ENCODE peak calls at places on chromosomes 4 and X, in five cellular contexts. J, F, L, B and D are unnamed samples.
A peak's percentile ranks its signal among the peaks of the same experiment; 100 is the strongest.

GRCh38 chr4:139764686-139765085 is 99.1 kb downstream of the MGST2 start:
- DNase-seq in J (peak; percentile 27), F (no peak), L (no peak), B (no peak), D (no peak)

GRCh38 chrX:134891652-134892051 is 99.1 kb upstream of the SMIM10 start:
- DNase-seq in J (no peak), F (no peak), L (no peak), B (no peak), D (no peak)

GRCh38 chr4:168139336-168139735 is 47.0 kb downstream of the ANXA10 start:
- DNase-seq in J (no peak), F (no peak), L (no peak), B (no peak), D (no peak)

GRCh38 chrX:2697741-2698294 is 6.7 kb downstream of the CD99 start:
- DNase-seq in J (no peak), F (no peak), L (no peak), B (no peak), D (no peak)

GRCh38 chr4:181939199-181939945 is 303.8 kb upstream of the TENM3 start:
- DNase-seq in J (no peak), F (no peak), L (no peak), B (no peak), D (no peak)

GRCh38 chr4:147498031-147498700 is 17.3 kb downstream of the EDNRA start:
- DNase-seq in J (no peak), F (peak; percentile 55), L (no peak), B (no peak), D (no peak)

GRCh38 chr4:150457802-150458201 is 124.1 kb upstream of the MAB21L2 start:
- DNase-seq in J (no peak), F (no peak), L (no peak), B (no peak), D (no peak)

GRCh38 chr4:149914521-149915115 is 99.0 kb upstream of the IQCM start:
- DNase-seq in J (peak; percentile 28), F (peak; percentile 32), L (no peak), B (peak; percentile 73), D (peak; percentile 73)

GRCh38 chr4:89172865-89173264 is 61.5 kb downstream of the TIGD2 start:
- DNase-seq in J (no peak), F (no peak), L (no peak), B (no peak), D (no peak)

GRCh38 chrX:113558576-113558975 is 717.9 kb upstream of the AMOT start:
- DNase-seq in J (no peak), F (no peak), L (no peak), B (no peak), D (no peak)

GRCh38 chr4:137961051-137961438 is 281.1 kb downstream of the SLC7A11 start:
- DNase-seq in J (no peak), F (peak; percentile 24), L (no peak), B (no peak), D (no peak)

GRCh38 chr4:4759233-4759632 is 100.2 kb upstream of the MSX1 start:
- DNase-seq in J (no peak), F (no peak), L (no peak), B (no peak), D (no peak)

GRCh38 chr4:3405176-3405575 is 36.6 kb upstream of the HGFAC start:
- DNase-seq in J (no peak), F (no peak), L (no peak), B (no peak), D (no peak)

GRCh38 chr4:170423137-170423536 is 333.4 kb upstream of the AADAT start:
- DNase-seq in J (no peak), F (no peak), L (no peak), B (no peak), D (no peak)

GRCh38 chrX:4710618-4711433 is 997.4 kb upstream of the PRKX start:
- DNase-seq in J (no peak), F (no peak), L (peak; percentile 76), B (peak; percentile 23), D (no peak)

GRCh38 chr4:8362483-8362882 is 78.0 kb downstream of the ACOX3 start:
- DNase-seq in J (no peak), F (no peak), L (no peak), B (no peak), D (no peak)

GRCh38 chrX:12013220-12013619 is 125.1 kb upstream of the FRMPD4 start:
- DNase-seq in J (no peak), F (peak; percentile 13), L (no peak), B (no peak), D (no peak)

GRCh38 chr4:22500831-22501714 is 14.8 kb downstream of the ADGRA3 start:
- DNase-seq in J (no peak), F (no peak), L (no peak), B (no peak), D (no peak)

GRCh38 chrX:40644175-40644574 is 3.2 kb downstream of the CXorf38 start:
- DNase-seq in J (no peak), F (no peak), L (no peak), B (no peak), D (no peak)

GRCh38 chrX:149757206-149758067 is 16.4 kb upstream of the HSFX1 start:
- DNase-seq in J (no peak), F (no peak), L (no peak), B (no peak), D (no peak)

GRCh38 chr4:116244771-116245170 is 840.6 kb downstream of the TRAM1L1 start:
- DNase-seq in J (no peak), F (no peak), L (no peak), B (no peak), D (no peak)

GRCh38 chr4:76526585-76526990 is 91.6 kb downstream of the SHROOM3 start:
- DNase-seq in J (no peak), F (peak; percentile 13), L (peak; percentile 45), B (no peak), D (no peak)

GRCh38 chrX:11533211-11533651 is 132.5 kb downstream of the ARHGAP6 start:
- DNase-seq in J (peak; percentile 3), F (peak; percentile 52), L (no peak), B (no peak), D (no peak)

GRCh38 chrX:115632455-115632854 is 71.5 kb downstream of the PLS3 start:
- DNase-seq in J (no peak), F (no peak), L (no peak), B (no peak), D (no peak)

GRCh38 chr4:139791681-139792080 is 126.1 kb downstream of the MGST2 start:
- DNase-seq in J (no peak), F (no peak), L (no peak), B (no peak), D (no peak)

GRCh38 chrX:155115174-155115830 is 44.0 kb downstream of the BRCC3 start:
- DNase-seq in J (no peak), F (no peak), L (no peak), B (no peak), D (no peak)

GRCh38 chrX:131067846-131068745 is 9.9 kb downstream of the ARHGAP36 start:
- DNase-seq in J (no peak), F (no peak), L (no peak), B (no peak), D (no peak)

GRCh38 chr4:186627226-186627865 is 72.0 kb upstream of the MTNR1A start:
- DNase-seq in J (no peak), F (no peak), L (no peak), B (no peak), D (no peak)

GRCh38 chr4:111631157-111631999 is 513.9 kb upstream of the FAM241A start:
- DNase-seq in J (no peak), F (no peak), L (no peak), B (no peak), D (no peak)

GRCh38 chrX:154370300-154370881 is 4.0 kb downstream of the FLNA start:
- DNase-seq in J (no peak), F (no peak), L (no peak), B (peak; percentile 15), D (no peak)

GRCh38 chr4:88429401-88429800 is 27.5 kb upstream of the HERC5 start:
- DNase-seq in J (no peak), F (no peak), L (no peak), B (no peak), D (no peak)

GRCh38 chr4:148430847-148431246 is 11.4 kb downstream of the NR3C2 start:
- DNase-seq in J (no peak), F (no peak), L (no peak), B (no peak), D (no peak)

GRCh38 chr4:42627887-42628646 is 28.8 kb downstream of the ATP8A1 start:
- DNase-seq in J (peak; percentile 88), F (no peak), L (peak; percentile 81), B (no peak), D (no peak)

GRCh38 chr4:80036949-80037348 is 36.1 kb downstream of the ANTXR2 start:
- DNase-seq in J (peak; percentile 11), F (peak; percentile 45), L (no peak), B (no peak), D (no peak)

GRCh38 chr4:120919358-120919757 is 3.2 kb downstream of the PRDM5 start:
- DNase-seq in J (no peak), F (no peak), L (no peak), B (no peak), D (no peak)
- TF ChIP-seq CTCF in J (no peak), F (peak; percentile 13), L (no peak), B (no peak), D (peak; percentile 55)

DNA sequence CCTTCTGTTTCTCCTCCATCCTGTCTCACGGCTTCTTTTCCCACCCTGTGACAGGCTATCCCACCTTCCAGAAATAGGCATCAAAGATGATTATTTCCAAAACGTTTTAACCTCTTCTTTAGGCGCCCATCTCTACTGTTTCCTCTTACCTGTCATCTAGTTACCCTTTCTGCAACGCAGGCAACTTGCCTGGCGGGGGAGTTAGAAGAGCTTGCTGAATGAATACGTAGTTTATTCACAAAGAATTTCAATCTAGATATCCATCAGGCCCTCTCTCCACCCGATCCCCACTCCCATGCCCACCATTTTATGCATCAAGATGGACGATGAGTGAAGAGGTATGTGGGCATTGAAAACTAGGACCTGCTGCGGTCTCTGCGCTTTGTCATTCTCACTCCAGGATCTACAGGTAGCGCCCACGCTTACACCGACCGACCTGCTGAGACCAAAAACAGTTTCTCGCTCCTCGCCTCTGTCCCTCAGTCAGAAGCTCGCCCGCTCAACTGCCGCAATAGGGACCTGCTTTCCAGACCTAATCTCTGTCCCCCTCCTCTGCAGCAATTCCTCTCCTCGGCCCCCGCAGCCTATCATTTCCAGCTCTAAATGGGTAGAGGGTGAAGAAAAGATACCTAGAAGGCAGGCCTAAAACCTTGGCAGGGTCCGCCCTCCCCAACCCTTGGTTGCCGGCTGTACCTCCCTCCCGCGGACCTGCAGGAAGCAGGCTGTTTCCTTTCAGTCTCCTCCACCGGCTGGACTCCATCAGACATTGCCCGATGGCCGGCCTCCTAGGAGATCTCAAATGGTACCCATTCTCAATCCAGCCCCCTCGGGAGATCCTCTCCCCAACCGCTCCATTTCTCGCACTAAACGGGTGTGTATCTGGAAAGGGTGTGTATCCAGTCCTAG is 624 bp downstream of the BEX5 start:
- DNase-seq in J (no peak), F (no peak), L (peak; percentile 25), B (peak; percentile 28), D (no peak)
- TF ChIP-seq CTCF in J (no peak), F (no peak), L (no peak), B (no peak), D (no peak)

GRCh38 chrX:104310084-104310483 is 55.4 kb upstream of the ESX1 start:
- DNase-seq in J (no peak), F (no peak), L (no peak), B (no peak), D (no peak)
- TF ChIP-seq CTCF in J (no peak), F (peak; percentile 43), L (no peak), B (no peak), D (peak; percentile 43)

DNA sequence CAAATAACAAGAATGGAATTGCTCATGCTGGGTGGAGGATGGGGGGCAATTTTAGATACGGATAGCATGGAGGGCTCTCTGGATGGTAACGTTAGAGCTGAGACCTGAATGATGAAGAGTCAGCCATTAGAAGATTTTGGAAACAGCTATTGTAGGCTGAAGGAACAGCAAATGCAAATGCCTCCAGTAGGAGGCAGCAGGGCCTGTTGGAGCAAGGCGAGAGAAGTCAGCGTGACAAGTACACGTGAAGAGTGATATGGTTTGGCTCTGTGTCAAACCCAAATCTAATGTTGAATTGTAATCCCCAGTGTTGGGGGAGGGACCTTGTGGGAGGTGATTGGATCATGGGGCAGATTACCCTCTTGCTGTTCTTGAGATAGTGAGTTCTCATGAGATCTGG is 59.3 kb upstream of the SOD3 start:
- DNase-seq in J (no peak), F (no peak), L (no peak), B (no peak), D (no peak)
- TF ChIP-seq CTCF in J (peak; percentile 36), F (peak; percentile 39), L (no peak), B (no peak), D (peak; percentile 30)